ENCODE peak calls at places on chromosomes 4 and X, in six cellular contexts. One of them, this sample, is unnamed.

GRCh38 chr4:138927065-138927464 is 88.5 kb upstream of the NOCT start:
- DNase-seq in neural crest cell: no peak
- DNase-seq in Calu3: no peak
- DNase-seq in lower leg skin: no peak
- DNase-seq in foreskin fibroblast: no peak
- DNase-seq in breast epithelium: no peak
- DNase-seq in this sample: no peak

GRCh38 chr4:40264497-40264896 is 67.7 kb downstream of the RHOH start:
- DNase-seq in Calu3: no peak
- DNase-seq in breast epithelium: no peak
- DNase-seq in neural crest cell: no peak
- DNase-seq in foreskin fibroblast: peak
- DNase-seq in lower leg skin: no peak
- DNase-seq in this sample: no peak

GRCh38 chr4:120839974-120840751 is 82.4 kb downstream of the PRDM5 start:
- DNase-seq in lower leg skin: no peak
- DNase-seq in foreskin fibroblast: no peak
- DNase-seq in Calu3: no peak
- DNase-seq in breast epithelium: no peak
- DNase-seq in neural crest cell: no peak
- DNase-seq in this sample: no peak

GRCh38 chr4:21226637-21227538 is 526.6 kb downstream of the PACRGL start:
- DNase-seq in Calu3: no peak
- DNase-seq in foreskin fibroblast: no peak
- DNase-seq in breast epithelium: no peak
- DNase-seq in lower leg skin: no peak
- DNase-seq in neural crest cell: no peak
- DNase-seq in this sample: peak

GRCh38 chr4:130233377-130234047 is 1137.6 kb downstream of the C4orf33 start:
- DNase-seq in Calu3: no peak
- DNase-seq in neural crest cell: no peak
- DNase-seq in foreskin fibroblast: no peak
- DNase-seq in lower leg skin: no peak
- DNase-seq in breast epithelium: no peak
- DNase-seq in this sample: no peak

GRCh38 chr4:155403886-155404285 is 27.1 kb upstream of the MAP9 start:
- DNase-seq in neural crest cell: no peak
- DNase-seq in foreskin fibroblast: peak
- DNase-seq in lower leg skin: no peak
- DNase-seq in Calu3: no peak
- DNase-seq in breast epithelium: no peak
- DNase-seq in this sample: peak

GRCh38 chr4:186622788-186623464 is 67.6 kb upstream of the MTNR1A start:
- DNase-seq in foreskin fibroblast: peak
- DNase-seq in neural crest cell: no peak
- DNase-seq in lower leg skin: no peak
- DNase-seq in Calu3: no peak
- DNase-seq in breast epithelium: no peak
- DNase-seq in this sample: no peak

GRCh38 chr4:37735578-37735977 is 49.4 kb upstream of the RELL1 start:
- DNase-seq in Calu3: no peak
- DNase-seq in neural crest cell: no peak
- DNase-seq in breast epithelium: no peak
- DNase-seq in lower leg skin: no peak
- DNase-seq in foreskin fibroblast: no peak
- DNase-seq in this sample: no peak

GRCh38 chr4:31022702-31023101 is 302.5 kb downstream of the PCDH7 start:
- DNase-seq in Calu3: no peak
- DNase-seq in foreskin fibroblast: no peak
- DNase-seq in lower leg skin: no peak
- DNase-seq in breast epithelium: no peak
- DNase-seq in neural crest cell: no peak
- DNase-seq in this sample: no peak

GRCh38 chr4:153127773-153128494 is 76.3 kb upstream of the TRIM2 start:
- DNase-seq in neural crest cell: peak
- DNase-seq in lower leg skin: peak
- DNase-seq in breast epithelium: peak
- DNase-seq in Calu3: peak
- DNase-seq in foreskin fibroblast: peak
- DNase-seq in this sample: peak

GRCh38 chrX:129593137-129593536 is 53.1 kb downstream of the OCRL start:
- DNase-seq in breast epithelium: no peak
- DNase-seq in Calu3: no peak
- DNase-seq in lower leg skin: no peak
- DNase-seq in foreskin fibroblast: no peak
- DNase-seq in neural crest cell: no peak
- DNase-seq in this sample: no peak

GRCh38 chr4:15003441-15003890 is 1.2 kb downstream of the CPEB2 start:
- DNase-seq in neural crest cell: peak
- DNase-seq in lower leg skin: peak
- DNase-seq in Calu3: peak
- DNase-seq in breast epithelium: peak
- DNase-seq in foreskin fibroblast: peak
- DNase-seq in this sample: no peak

GRCh38 chr4:157244348-157244747 is 23.8 kb downstream of the GRIA2 start:
- DNase-seq in foreskin fibroblast: no peak
- DNase-seq in lower leg skin: no peak
- DNase-seq in breast epithelium: no peak
- DNase-seq in neural crest cell: no peak
- DNase-seq in Calu3: no peak
- DNase-seq in this sample: no peak

DNA sequence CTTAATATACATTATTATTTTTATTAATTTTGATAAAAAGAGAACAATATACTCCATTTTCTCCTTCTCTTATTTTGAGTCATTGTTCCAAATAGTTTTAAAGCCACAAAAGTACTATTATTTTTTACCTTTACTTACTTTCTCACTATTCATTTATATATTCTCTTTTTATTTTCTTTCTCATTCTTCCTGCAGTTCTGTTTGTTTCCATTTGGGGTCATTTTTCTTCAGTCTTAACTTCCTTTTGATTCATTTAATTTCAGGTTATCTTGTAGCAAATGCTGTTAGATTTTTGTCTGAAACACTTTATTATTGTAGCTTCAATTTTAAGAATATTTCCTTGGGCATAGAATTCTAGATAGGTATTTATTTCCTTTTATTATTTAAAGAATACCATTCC is 438.6 kb upstream of the EPHA5 start:
- DNase-seq in breast epithelium: no peak
- DNase-seq in neural crest cell: no peak
- DNase-seq in foreskin fibroblast: no peak
- DNase-seq in lower leg skin: no peak
- DNase-seq in Calu3: no peak
- DNase-seq in this sample: no peak
- TF ChIP-seq CTCF in breast epithelium: no peak
- TF ChIP-seq CTCF in neural crest cell: no peak
- TF ChIP-seq CTCF in foreskin fibroblast: no peak
- TF ChIP-seq CTCF in lower leg skin: no peak
- TF ChIP-seq CTCF in Calu3: no peak
- TF ChIP-seq CTCF in this sample: no peak

GRCh38 chr4:80365928-80366327 is 30.4 kb downstream of the CFAP299 start:
- DNase-seq in Calu3: peak
- DNase-seq in foreskin fibroblast: peak
- DNase-seq in neural crest cell: peak
- DNase-seq in lower leg skin: no peak
- DNase-seq in breast epithelium: no peak
- DNase-seq in this sample: peak

GRCh38 chr4:80362578-80363181 is 27.1 kb downstream of the CFAP299 start:
- DNase-seq in lower leg skin: no peak
- DNase-seq in breast epithelium: no peak
- DNase-seq in neural crest cell: peak
- DNase-seq in foreskin fibroblast: peak
- DNase-seq in Calu3: peak
- DNase-seq in this sample: no peak

GRCh38 chr4:80360102-80360501 is 24.6 kb downstream of the CFAP299 start:
- DNase-seq in lower leg skin: no peak
- DNase-seq in foreskin fibroblast: no peak
- DNase-seq in Calu3: no peak
- DNase-seq in neural crest cell: no peak
- DNase-seq in breast epithelium: no peak
- DNase-seq in this sample: no peak

GRCh38 chr4:80360900-80361299 is 25.4 kb downstream of the CFAP299 start:
- DNase-seq in Calu3: no peak
- DNase-seq in lower leg skin: no peak
- DNase-seq in neural crest cell: no peak
- DNase-seq in breast epithelium: no peak
- DNase-seq in foreskin fibroblast: peak
- DNase-seq in this sample: no peak

GRCh38 chr4:80361329-80361900 is 25.9 kb downstream of the CFAP299 start:
- DNase-seq in breast epithelium: no peak
- DNase-seq in Calu3: no peak
- DNase-seq in neural crest cell: no peak
- DNase-seq in lower leg skin: no peak
- DNase-seq in foreskin fibroblast: no peak
- DNase-seq in this sample: peak
- TF ChIP-seq CTCF in breast epithelium: peak
- TF ChIP-seq CTCF in Calu3: peak
- TF ChIP-seq CTCF in neural crest cell: peak
- TF ChIP-seq CTCF in lower leg skin: no peak
- TF ChIP-seq CTCF in foreskin fibroblast: peak
- TF ChIP-seq CTCF in this sample: peak

GRCh38 chr4:143587703-143588102 is 74.2 kb downstream of the SMARCA5 start:
- DNase-seq in Calu3: no peak
- DNase-seq in foreskin fibroblast: no peak
- DNase-seq in breast epithelium: no peak
- DNase-seq in neural crest cell: no peak
- DNase-seq in lower leg skin: no peak
- DNase-seq in this sample: peak
- TF ChIP-seq CTCF in Calu3: no peak
- TF ChIP-seq CTCF in foreskin fibroblast: no peak
- TF ChIP-seq CTCF in breast epithelium: no peak
- TF ChIP-seq CTCF in neural crest cell: no peak
- TF ChIP-seq CTCF in lower leg skin: no peak
- TF ChIP-seq CTCF in this sample: peak

GRCh38 chr4:72358483-72358882 is 210.5 kb downstream of the ADAMTS3 start:
- DNase-seq in neural crest cell: no peak
- DNase-seq in lower leg skin: no peak
- DNase-seq in breast epithelium: no peak
- DNase-seq in Calu3: no peak
- DNase-seq in foreskin fibroblast: no peak
- DNase-seq in this sample: no peak

GRCh38 chr4:72352746-72353145 is 216.3 kb downstream of the ADAMTS3 start:
- DNase-seq in Calu3: no peak
- DNase-seq in breast epithelium: no peak
- DNase-seq in lower leg skin: no peak
- DNase-seq in foreskin fibroblast: peak
- DNase-seq in neural crest cell: no peak
- DNase-seq in this sample: peak

GRCh38 chr4:72360075-72360474 is 208.9 kb downstream of the ADAMTS3 start:
- DNase-seq in Calu3: no peak
- DNase-seq in lower leg skin: no peak
- DNase-seq in foreskin fibroblast: no peak
- DNase-seq in neural crest cell: no peak
- DNase-seq in breast epithelium: no peak
- DNase-seq in this sample: no peak

DNA sequence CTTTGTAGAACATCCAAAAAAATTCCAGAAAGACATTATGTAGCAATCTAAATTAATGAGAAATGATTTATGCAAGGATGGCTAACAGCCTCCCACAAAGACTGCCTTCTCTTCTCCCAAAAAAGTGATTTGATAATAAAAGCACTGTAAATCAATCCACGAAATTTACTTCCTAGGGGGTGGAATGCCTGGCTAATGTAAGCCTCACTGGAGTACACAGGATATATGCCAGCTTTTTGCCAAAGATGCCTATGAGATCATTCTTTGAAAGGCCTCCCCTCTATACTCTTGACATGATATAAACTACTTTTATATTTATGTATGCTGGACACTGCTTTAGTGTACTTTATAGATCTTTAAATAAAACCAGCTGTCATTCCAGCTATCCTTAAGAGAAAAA is 211.1 kb downstream of the ADAMTS3 start:
- DNase-seq in neural crest cell: no peak
- DNase-seq in breast epithelium: no peak
- DNase-seq in lower leg skin: no peak
- DNase-seq in Calu3: no peak
- DNase-seq in foreskin fibroblast: no peak
- DNase-seq in this sample: no peak
- TF ChIP-seq CTCF in neural crest cell: no peak
- TF ChIP-seq CTCF in breast epithelium: no peak
- TF ChIP-seq CTCF in lower leg skin: no peak
- TF ChIP-seq CTCF in Calu3: no peak
- TF ChIP-seq CTCF in foreskin fibroblast: no peak
- TF ChIP-seq CTCF in this sample: no peak

GRCh38 chrX:13598877-13599276 is 29.5 kb downstream of the EGFL6 start:
- DNase-seq in lower leg skin: no peak
- DNase-seq in Calu3: peak
- DNase-seq in foreskin fibroblast: no peak
- DNase-seq in breast epithelium: no peak
- DNase-seq in neural crest cell: no peak
- DNase-seq in this sample: no peak
- TF ChIP-seq CTCF in lower leg skin: no peak
- TF ChIP-seq CTCF in Calu3: peak
- TF ChIP-seq CTCF in foreskin fibroblast: peak
- TF ChIP-seq CTCF in breast epithelium: no peak
- TF ChIP-seq CTCF in neural crest cell: peak
- TF ChIP-seq CTCF in this sample: peak

GRCh38 chr4:42074294-42074693 is 78.2 kb downstream of the BEND4 start:
- DNase-seq in Calu3: no peak
- DNase-seq in neural crest cell: no peak
- DNase-seq in lower leg skin: no peak
- DNase-seq in breast epithelium: no peak
- DNase-seq in foreskin fibroblast: no peak
- DNase-seq in this sample: no peak
- TF ChIP-seq CTCF in Calu3: no peak
- TF ChIP-seq CTCF in neural crest cell: no peak
- TF ChIP-seq CTCF in lower leg skin: no peak
- TF ChIP-seq CTCF in breast epithelium: no peak
- TF ChIP-seq CTCF in foreskin fibroblast: no peak
- TF ChIP-seq CTCF in this sample: no peak

This sample was measured in LNCaP clone FGC.